ENCODE peak calls at places on chromosomes 7 and 10, in eight cellular contexts. T, Z, R, E, K, Y, M and B are unnamed samples.

GRCh38 chr7:24725554-24726260 is 31.6 kb downstream of the GSDME start:
- DNase-seq in T (peak), Z (no peak), R (no peak), E (no peak), K (no peak), Y (no peak), M (no peak), B (no peak)

GRCh38 chr10:454860-455259 is 234.6 kb downstream of the DIP2C start:
- DNase-seq in T (no peak), Z (no peak), R (no peak), E (no peak), K (no peak), Y (peak), M (no peak), B (no peak)

GRCh38 chr7:41448104-41448503 is 254.8 kb downstream of the INHBA start:
- DNase-seq in T (no peak), Z (no peak), R (no peak), E (no peak), K (no peak), Y (no peak), M (no peak), B (no peak)

GRCh38 chr10:10869592-10869991 is 148.1 kb upstream of the CELF2 start:
- DNase-seq in T (no peak), Z (no peak), R (no peak), E (no peak), K (peak), Y (peak), M (no peak), B (no peak)

GRCh38 chr10:30330512-30331168 is 18.4 kb downstream of the MTPAP start:
- DNase-seq in T (no peak), Z (no peak), R (no peak), E (no peak), K (no peak), Y (no peak), M (no peak), B (no peak)

GRCh38 chr7:143988986-143989745 is 11.0 kb upstream of the OR6B1 start:
- DNase-seq in T (no peak), Z (no peak), R (no peak), E (no peak), K (no peak), Y (no peak), M (no peak), B (no peak)

GRCh38 chr7:37247881-37248280 is 200.8 kb downstream of the ELMO1 start:
- DNase-seq in T (no peak), Z (no peak), R (no peak), E (no peak), K (no peak), Y (peak), M (no peak), B (no peak)

GRCh38 chr10:125627646-125628045 is 55.3 kb downstream of the TEX36 start:
- DNase-seq in T (no peak), Z (no peak), R (no peak), E (no peak), K (no peak), Y (no peak), M (no peak), B (no peak)